ENCODE peak calls at places on chromosomes 6 and 20, in seven cellular contexts. H, O, B, M, A, I and Y are unnamed samples. For H3K4me1, the result is how much of the 10 kb centered on the place peaks cover.

GRCh38 chr6:148288566-148288965 is 54.1 kb upstream of the SASH1 start:
- DNase-seq in H (no peak), O (no peak), B (no peak), M (no peak), A (no peak), I (no peak), Y (no peak)

GRCh38 chr6:165729307-165729936 is 66.4 kb upstream of the PDE10A start:
- DNase-seq in H (peak), O (no peak), B (peak), M (peak), A (peak), I (peak), Y (peak)

GRCh38 chr6:1170793-1171192 is 141.1 kb upstream of the FOXQ1 start:
- DNase-seq in H (peak), O (no peak), B (no peak), M (no peak), A (no peak), I (no peak), Y (no peak)

GRCh38 chr6:142279350-142280180 is 22.2 kb upstream of the ADGRG6 start:
- DNase-seq in H (peak), O (no peak), B (no peak), M (peak), A (peak), I (no peak), Y (no peak)

GRCh38 chr6:11368760-11369159 is 136.3 kb upstream of the NEDD9 start:
- DNase-seq in H (no peak), O (no peak), B (no peak), M (no peak), A (peak), I (no peak), Y (peak)

GRCh38 chr6:5315883-5316282 is 54.6 kb downstream of the FARS2 start:
- DNase-seq in H (no peak), O (no peak), B (no peak), M (peak), A (no peak), I (no peak), Y (no peak)

GRCh38 chr6:6390849-6391602 is 70.6 kb upstream of the F13A1 start:
- DNase-seq in H (no peak), O (no peak), B (no peak), M (no peak), A (no peak), I (no peak), Y (peak)

GRCh38 chr6:169722362-169723199 is 1.7 kb downstream of the PHF10 start:
- DNase-seq in H (peak), O (peak), B (peak), M (peak), A (peak), I (peak), Y (peak)

GRCh38 chr6:88919032-88919431 is 44.4 kb downstream of the RNGTT start:
- DNase-seq in H (peak), O (no peak), B (no peak), M (no peak), A (no peak), I (no peak), Y (no peak)
- TF ChIP-seq CTCF in H (peak), O (peak), B (peak), M (peak), A (peak), I (no peak), Y (peak)

GRCh38 chr6:144607998-144608736 is 323.0 kb downstream of the UTRN start:
- DNase-seq in H (no peak), O (no peak), B (no peak), M (no peak), A (no peak), I (no peak), Y (no peak)
- H3K9ac ChIP-seq in H (no peak), O (no peak), B (no peak), M (no peak), A (no peak), I (no peak), Y (no peak)

DNA sequence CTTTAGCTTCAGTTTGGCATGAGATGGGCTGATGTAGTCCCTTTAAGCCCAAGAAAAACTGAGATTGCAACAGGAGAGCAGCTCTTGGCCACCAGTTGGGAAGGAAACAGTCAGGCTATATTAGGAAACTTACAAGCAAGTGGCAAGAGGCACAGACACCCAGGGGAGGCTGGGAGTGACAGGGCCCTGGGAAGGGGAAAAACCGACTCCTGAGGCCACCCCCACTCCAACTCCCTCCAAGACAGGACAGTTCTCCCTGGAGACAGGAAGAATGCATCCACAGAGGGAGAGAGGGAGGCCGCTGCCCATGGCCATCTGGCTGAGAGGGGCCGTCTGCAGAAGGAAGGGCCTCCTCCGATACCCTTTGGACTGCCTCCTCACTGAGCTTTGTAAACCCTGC is 20.5 kb downstream of the JPH2 start:
- DNase-seq in H (no peak), O (no peak), B (no peak), M (peak), A (peak), I (no peak), Y (no peak)
- H3K4me1 ChIP-seq in H (under half), O (under half), B (under half), M (under half), A (half or more), I (under half), Y (under half)

GRCh38 chr20:62027116-62027515 is 38.6 kb downstream of the TAF4 start:
- DNase-seq in H (no peak), O (no peak), B (no peak), M (peak), A (no peak), I (no peak), Y (no peak)

GRCh38 chr20:62027698-62028321 is 37.9 kb downstream of the TAF4 start:
- DNase-seq in H (no peak), O (no peak), B (no peak), M (no peak), A (no peak), I (no peak), Y (no peak)

GRCh38 chr20:62025394-62025793 is 40.3 kb downstream of the TAF4 start:
- DNase-seq in H (no peak), O (no peak), B (no peak), M (no peak), A (no peak), I (no peak), Y (no peak)

GRCh38 chr20:62026564-62026856 is 39.2 kb downstream of the TAF4 start:
- DNase-seq in H (no peak), O (no peak), B (no peak), M (no peak), A (no peak), I (no peak), Y (no peak)

DNA sequence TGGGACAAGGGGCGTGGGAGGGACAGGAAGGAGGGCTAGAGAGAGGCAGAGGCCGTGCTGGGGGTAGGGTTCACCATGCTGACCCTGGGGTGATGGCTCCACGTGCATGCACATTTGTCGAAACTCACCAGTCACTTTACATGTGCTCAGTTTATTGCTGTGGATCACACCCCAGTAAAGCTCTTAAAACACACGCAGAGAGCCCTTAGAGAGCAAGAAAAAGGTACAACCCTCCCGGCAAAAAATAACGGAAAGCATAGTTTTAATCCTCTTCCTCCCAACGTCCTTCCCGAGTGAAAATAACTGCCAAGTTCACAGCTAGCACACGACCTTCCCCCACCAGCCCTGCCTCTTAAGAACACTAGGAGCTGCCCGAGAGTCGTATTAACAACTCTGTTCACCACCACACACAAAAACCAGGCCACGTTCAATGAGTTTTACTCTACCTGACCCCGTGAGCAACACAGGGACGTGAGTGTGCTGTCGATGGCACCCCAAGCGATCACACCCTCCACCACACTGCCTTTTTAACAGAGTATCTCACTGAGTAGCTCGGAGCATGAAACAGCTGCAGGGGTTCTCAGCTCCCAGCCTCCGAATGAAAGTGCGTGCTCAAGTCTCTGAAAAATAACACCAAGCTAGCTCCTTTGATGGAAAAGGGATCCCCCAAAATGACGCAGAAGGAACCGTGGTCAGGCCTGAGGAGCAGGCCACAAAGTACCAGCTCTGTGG is 39.7 kb downstream of the TAF4 start:
- DNase-seq in H (peak), O (no peak), B (no peak), M (peak), A (no peak), I (no peak), Y (no peak)
- TF ChIP-seq CTCF in H (peak), O (peak), B (no peak), M (peak), A (no peak), I (no peak), Y (peak)

GRCh38 chr20:62623488-62624324 is 18.6 kb upstream of the SLCO4A1 start:
- DNase-seq in H (peak), O (peak), B (peak), M (peak), A (peak), I (peak), Y (peak)

GRCh38 chr20:62625516-62625915 is 16.8 kb upstream of the SLCO4A1 start:
- DNase-seq in H (no peak), O (no peak), B (no peak), M (no peak), A (no peak), I (no peak), Y (no peak)

GRCh38 chr20:62624719-62625455 is 17.4 kb upstream of the SLCO4A1 start:
- DNase-seq in H (no peak), O (no peak), B (no peak), M (no peak), A (no peak), I (no peak), Y (no peak)

GRCh38 chr20:62622877-62623487 is 19.3 kb upstream of the SLCO4A1 start:
- DNase-seq in H (no peak), O (no peak), B (no peak), M (no peak), A (no peak), I (no peak), Y (no peak)

GRCh38 chr20:62624325-62624690 is 18.0 kb upstream of the SLCO4A1 start:
- DNase-seq in H (no peak), O (no peak), B (peak), M (no peak), A (peak), I (no peak), Y (peak)
- H3K9ac ChIP-seq in H (no peak), O (no peak), B (peak), M (no peak), A (peak), I (peak), Y (no peak)